ENCODE peak calls at places on chromosomes 5 and 9, in five cellular contexts. Z is effector memory CD4-positive, alpha-beta T cell; K is naive thymus-derived CD8-positive, alpha-beta T cell; B is sciatic nerve; S is stimulated activated naive B cell treated with anti-CD40 and anti-IgM and Interleukin-4, amounts not matched to agents 10 μg/mL and 1 μg/mL and 100 μg/mL, for 72 hours. Q is an unnamed sample.

GRCh38 chr9:17824191-17824926 is 245.5 kb downstream of the SH3GL2 start:
- DNase-seq in Z (no peak), K (no peak), S (no peak), B (no peak), Q (no peak)

GRCh38 chr5:72443883-72444282 is 63.3 kb downstream of the ZNF366 start:
- DNase-seq in Z (no peak), S (no peak), K (no peak), B (no peak), Q (no peak)

GRCh38 chr5:57887851-57888621 is 405.4 kb upstream of the ACTBL2 start:
- DNase-seq in Z (no peak), S (no peak), B (no peak), K (no peak), Q (no peak)

GRCh38 chr5:145283101-145283500 is 552.0 kb downstream of the PRELID2 start:
- DNase-seq in B (no peak), Z (no peak), K (no peak), S (no peak), Q (no peak)

GRCh38 chr5:147487031-147487750 is 22.7 kb downstream of the DPYSL3 start:
- DNase-seq in B (no peak), S (no peak), Z (no peak), K (no peak), Q (no peak)

GRCh38 chr5:115575167-115576070 is 26.9 kb downstream of the TICAM2 start:
- DNase-seq in K (no peak), Z (no peak), B (no peak), S (no peak), Q (no peak)

GRCh38 chr5:148986636-148987035 is 76.2 kb downstream of the SH3TC2 start:
- DNase-seq in S (no peak), Z (no peak), B (no peak), K (no peak), Q (no peak)

GRCh38 chr5:160506006-160507004 is 84.7 kb downstream of the PTTG1 start:
- DNase-seq in Z (peak; percentile 68), K (peak; percentile 58), S (peak; percentile 28), B (no peak), Q (peak; percentile 84)

GRCh38 chr5:87829214-87829551 is 416.5 kb upstream of the CCNH start:
- DNase-seq in S (no peak), K (no peak), Z (no peak), B (peak; percentile 85), Q (no peak)

GRCh38 chr5:93586948-93587918 is 4.2 kb downstream of the NR2F1 start:
- DNase-seq in K (no peak), S (no peak), Z (no peak), B (peak; percentile 63), Q (no peak)

Q was measured in CD4-positive, alpha-beta memory T cell.